ENCODE peak calls at places on chromosome 10, in five cellular contexts. U is glomerular endothelial cell, L is NCI-H2171, Q is HuH-7, W is endothelial cell of umbilical vein. J is an unnamed sample.

GRCh38 chr10:80188713-80189112 is 16.6 kb downstream of the ANXA11 start:
- DNase-seq in L (no peak), U (no peak), Q (no peak), W (no peak), J (peak; percentile 38)

GRCh38 chr10:110912374-110912773 is 6.6 kb downstream of the BBIP1 start:
- DNase-seq in L (no peak), Q (no peak), U (no peak), W (no peak), J (no peak)

GRCh38 chr10:43901744-43902504 is 253.2 kb upstream of the ZNF32 start:
- DNase-seq in W (no peak), L (no peak), Q (no peak), U (no peak), J (peak; percentile 24)

GRCh38 chr10:75281980-75282379 is 46.2 kb upstream of the COMTD1 start:
- DNase-seq in W (no peak), Q (no peak), L (no peak), U (no peak), J (no peak)

GRCh38 chr10:123945506-123945905 is 53.9 kb upstream of the CPXM2 start:
- DNase-seq in U (no peak), L (peak; percentile 27), W (no peak), Q (no peak), J (peak; percentile 63)

GRCh38 chr10:49769692-49770091 is 7.6 kb upstream of the OGDHL start:
- DNase-seq in U (no peak), Q (no peak), L (no peak), W (no peak), J (no peak)

GRCh38 chr10:103807996-103808395 is 47.4 kb downstream of the SH3PXD2A start:
- DNase-seq in Q (no peak), W (no peak), L (no peak), U (no peak), J (no peak)

GRCh38 chr10:97888134-97888533 is 38.5 kb downstream of the GOLGA7B start:
- DNase-seq in L (no peak), W (no peak), U (no peak), Q (no peak), J (no peak)

GRCh38 chr10:86642021-86642420 is 12.3 kb upstream of the OPN4 start:
- DNase-seq in U (no peak), W (no peak), Q (no peak), L (no peak), J (no peak)

GRCh38 chr10:103845983-103846382 is 9.4 kb downstream of the SH3PXD2A start:
- DNase-seq in Q (no peak), U (no peak), L (peak; percentile 51), W (peak; percentile 34), J (peak; percentile 70)

GRCh38 chr10:79422178-79422892 is 23.1 kb downstream of the ZCCHC24 start:
- DNase-seq in L (no peak), U (no peak), W (no peak), Q (no peak), J (no peak)

GRCh38 chr10:53090725-53091124 is 318.1 kb upstream of the MBL2 start:
- DNase-seq in L (no peak), W (no peak), Q (no peak), U (no peak), J (no peak)

GRCh38 chr10:114616516-114616915 is 41.6 kb downstream of the ABLIM1 start:
- DNase-seq in W (no peak), L (no peak), U (no peak), Q (no peak), J (no peak)

GRCh38 chr10:84308481-84309304 is 19.7 kb upstream of the CCSER2 start:
- DNase-seq in W (peak; percentile 93), U (peak; percentile 78), L (peak; percentile 5), Q (no peak), J (no peak)

GRCh38 chr10:81873932-81874816 is 820 bp upstream of the NRG3 start:
- DNase-seq in U (no peak), W (peak; percentile 78), Q (peak; percentile 52), L (no peak), J (no peak)

GRCh38 chr10:1270490-1270889 is 214.3 kb downstream of the WDR37 start:
- DNase-seq in U (no peak), L (no peak), W (no peak), Q (no peak), J (no peak)

GRCh38 chr10:48414778-48415177 is 108.3 kb downstream of the MAPK8 start:
- DNase-seq in Q (no peak), L (no peak), U (no peak), W (no peak), J (no peak)

GRCh38 chr10:113069595-113069994 is 119.5 kb downstream of the TCF7L2 start:
- DNase-seq in U (no peak), L (no peak), W (no peak), Q (no peak), J (no peak)

GRCh38 chr10:10552948-10553347 is 464.7 kb upstream of the CELF2 start:
- DNase-seq in L (no peak), Q (no peak), U (no peak), W (no peak), J (no peak)

GRCh38 chr10:128035557-128035973 is 90.7 kb downstream of the MKI67 start:
- DNase-seq in W (peak; percentile 30), U (no peak), L (no peak), Q (peak; percentile 70), J (peak; percentile 40)

GRCh38 chr10:114682532-114682931 is 24.5 kb upstream of the ABLIM1 start:
- DNase-seq in Q (no peak), W (peak; percentile 56), U (no peak), L (no peak), J (no peak)

GRCh38 chr10:126041804-126042231 is 145.5 kb downstream of the FANK1 start:
- DNase-seq in U (peak; percentile 94), L (no peak), Q (no peak), W (peak; percentile 98), J (peak; percentile 76)

GRCh38 chr10:74079914-74080590 is 70.6 kb downstream of the AP3M1 start:
- DNase-seq in Q (no peak), W (no peak), L (no peak), U (no peak), J (no peak)

GRCh38 chr10:23516530-23516929 is 77.7 kb downstream of the OTUD1 start:
- DNase-seq in U (no peak), W (no peak), Q (peak; percentile 46), L (no peak), J (no peak)

GRCh38 chr10:4763513-4763912 is 62.5 kb upstream of the AKR1E2 start:
- DNase-seq in Q (no peak), L (no peak), W (no peak), U (no peak), J (no peak)

GRCh38 chr10:120559800-120560199 is 102.8 kb downstream of the PLPP4 start:
- DNase-seq in W (no peak), L (peak; percentile 51), Q (no peak), U (no peak), J (no peak)

GRCh38 chr10:26931223-26931622 is 70.5 kb upstream of the ABI1 start:
- DNase-seq in Q (peak; percentile 71), W (no peak), U (no peak), L (no peak), J (no peak)

GRCh38 chr10:43849551-43849950 is 200.9 kb upstream of the ZNF32 start:
- DNase-seq in L (no peak), W (no peak), U (no peak), Q (no peak), J (no peak)

GRCh38 chr10:53123311-53123710 is 350.7 kb upstream of the MBL2 start:
- DNase-seq in W (no peak), L (no peak), Q (no peak), U (no peak), J (no peak)

GRCh38 chr10:7819126-7819470 is 793 bp downstream of the TAF3 start:
- DNase-seq in Q (no peak), W (peak; percentile 59), U (no peak), L (no peak), J (peak; percentile 67)

GRCh38 chr10:84845628-84846261 is 517.4 kb downstream of the CCSER2 start:
- DNase-seq in L (no peak), U (no peak), W (no peak), Q (no peak), J (peak; percentile 15)

GRCh38 chr10:79241990-79242619 is 105.2 kb upstream of the PPIF start:
- DNase-seq in U (no peak), Q (no peak), W (peak; percentile 51), L (no peak), J (peak; percentile 59)

GRCh38 chr10:114283091-114283490 is 44.0 kb downstream of the VWA2 start:
- DNase-seq in L (no peak), Q (no peak), U (no peak), W (no peak), J (no peak)

GRCh38 chr10:62769574-62770242 is 34.8 kb upstream of the ADO start:
- DNase-seq in Q (no peak), U (no peak), L (no peak), W (no peak), J (no peak)